ENCODE peak calls at places on chromosomes 16 and 17, in ten cellular contexts. J is AG10803, Z is neural progenitor cell, L is fibroblast of villous mesenchyme, E is A549, D is mammary epithelial cell, C is brain microvascular endothelial cell, H is lower lobe of right lung, V is HFF-Myc, Q is ascending aorta. X is an unnamed sample.

GRCh38 chr16:70302745-70303144 is 3.8 kb downstream of the DDX19B start:
- DNase-seq in L (no peak), Z (no peak), V (no peak), Q (no peak), D (peak), J (no peak), E (no peak), H (no peak), C (no peak), X (no peak)

GRCh38 chr16:56192971-56193936 is 2.0 kb downstream of the GNAO1 start:
- DNase-seq in Q (no peak), Z (peak), E (no peak), D (no peak), H (no peak), J (no peak), V (no peak), L (no peak), C (no peak), X (no peak)

GRCh38 chr17:20965492-20965891 is 77.3 kb downstream of the USP22 start:
- DNase-seq in D (no peak), J (no peak), V (no peak), Q (no peak), L (no peak), H (no peak), E (no peak), C (no peak), Z (no peak), X (no peak)

GRCh38 chr17:43722269-43722619 is 36.3 kb downstream of the SOST start:
- DNase-seq in L (no peak), J (no peak), Q (no peak), E (no peak), D (no peak), V (no peak), C (no peak), Z (no peak), H (no peak), X (no peak)

GRCh38 chr17:3910420-3911270 is 5.6 kb downstream of the P2RX1 start:
- DNase-seq in C (no peak), V (no peak), D (no peak), Z (no peak), L (no peak), Q (no peak), J (no peak), H (no peak), E (no peak), X (no peak)

GRCh38 chr17:82548681-82549303 is 29.3 kb downstream of the FOXK2 start:
- DNase-seq in D (no peak), C (no peak), E (no peak), H (peak), J (no peak), L (peak), Q (no peak), Z (no peak), V (no peak), X (peak)

GRCh38 chr16:84593825-84594724 is 23.8 kb downstream of the COTL1 start:
- DNase-seq in H (peak), E (no peak), C (no peak), J (no peak), V (no peak), D (no peak), Q (no peak), Z (no peak), L (peak), X (no peak)

GRCh38 chr17:82092995-82093751 is 4.9 kb downstream of the FASN start:
- DNase-seq in J (no peak), D (no peak), Z (no peak), Q (no peak), H (no peak), V (no peak), E (no peak), L (no peak), C (no peak), X (peak)

GRCh38 chr17:21375162-21375560 is 996 bp upstream of the KCNJ12 start:
- DNase-seq in E (no peak), D (no peak), J (no peak), C (no peak), L (no peak), V (no peak), Q (no peak), Z (no peak), H (no peak), X (no peak)

GRCh38 chr16:30010817-30011504 is at the start of gene DOC2A:
- DNase-seq in Q (no peak), L (no peak), H (no peak), D (no peak), E (no peak), Z (peak), J (no peak), C (no peak), V (no peak), X (no peak)

GRCh38 chr16:4217246-4218131 is 24.4 kb downstream of the SRL start:
- DNase-seq in J (no peak), Z (peak), E (no peak), D (no peak), V (no peak), H (no peak), Q (no peak), L (peak), C (no peak), X (peak)

GRCh38 chr17:47270946-47271705 is 17.5 kb downstream of the ITGB3 start:
- DNase-seq in J (no peak), E (no peak), Z (no peak), D (no peak), H (no peak), V (no peak), L (no peak), Q (no peak), C (no peak), X (no peak)

GRCh38 chr16:68298907-68299515 is 11.7 kb downstream of the SLC7A6OS start:
- DNase-seq in C (peak), V (no peak), Z (peak), H (no peak), L (peak), Q (no peak), D (peak), E (no peak), J (peak), X (peak)

GRCh38 chr17:57676543-57676942 is 68.6 kb downstream of the CCDC182 start:
- DNase-seq in Z (no peak), V (no peak), L (no peak), D (no peak), J (no peak), C (no peak), Q (peak), H (no peak), E (no peak), X (no peak)

GRCh38 chr16:31880322-31880979 is 6.8 kb downstream of the ZNF267 start:
- DNase-seq in E (no peak), J (peak), D (peak), Z (no peak), C (peak), Q (no peak), H (no peak), V (peak), L (peak), X (no peak)

GRCh38 chr16:4273858-4274291 is 1.1 kb upstream of the TFAP4 start:
- DNase-seq in D (peak), E (peak), Q (peak), C (no peak), V (no peak), Z (peak), H (peak), J (peak), L (peak), X (peak)

GRCh38 chr17:3750926-3751325 is 27.2 kb downstream of the HASPIN start:
- DNase-seq in Z (no peak), D (no peak), E (no peak), J (no peak), C (no peak), L (no peak), Q (no peak), V (no peak), H (no peak), X (no peak)

GRCh38 chr17:63827801-63828221 is 348 bp upstream of the FTSJ3 start:
- DNase-seq in Z (no peak), E (no peak), V (no peak), C (no peak), L (peak), H (no peak), J (no peak), D (no peak), Q (no peak), X (no peak)

GRCh38 chr16:21684199-21684598 is 20.4 kb downstream of the OTOA start:
- DNase-seq in L (no peak), H (no peak), C (no peak), Z (peak), Q (no peak), V (no peak), E (no peak), J (no peak), D (no peak), X (no peak)

DNA sequence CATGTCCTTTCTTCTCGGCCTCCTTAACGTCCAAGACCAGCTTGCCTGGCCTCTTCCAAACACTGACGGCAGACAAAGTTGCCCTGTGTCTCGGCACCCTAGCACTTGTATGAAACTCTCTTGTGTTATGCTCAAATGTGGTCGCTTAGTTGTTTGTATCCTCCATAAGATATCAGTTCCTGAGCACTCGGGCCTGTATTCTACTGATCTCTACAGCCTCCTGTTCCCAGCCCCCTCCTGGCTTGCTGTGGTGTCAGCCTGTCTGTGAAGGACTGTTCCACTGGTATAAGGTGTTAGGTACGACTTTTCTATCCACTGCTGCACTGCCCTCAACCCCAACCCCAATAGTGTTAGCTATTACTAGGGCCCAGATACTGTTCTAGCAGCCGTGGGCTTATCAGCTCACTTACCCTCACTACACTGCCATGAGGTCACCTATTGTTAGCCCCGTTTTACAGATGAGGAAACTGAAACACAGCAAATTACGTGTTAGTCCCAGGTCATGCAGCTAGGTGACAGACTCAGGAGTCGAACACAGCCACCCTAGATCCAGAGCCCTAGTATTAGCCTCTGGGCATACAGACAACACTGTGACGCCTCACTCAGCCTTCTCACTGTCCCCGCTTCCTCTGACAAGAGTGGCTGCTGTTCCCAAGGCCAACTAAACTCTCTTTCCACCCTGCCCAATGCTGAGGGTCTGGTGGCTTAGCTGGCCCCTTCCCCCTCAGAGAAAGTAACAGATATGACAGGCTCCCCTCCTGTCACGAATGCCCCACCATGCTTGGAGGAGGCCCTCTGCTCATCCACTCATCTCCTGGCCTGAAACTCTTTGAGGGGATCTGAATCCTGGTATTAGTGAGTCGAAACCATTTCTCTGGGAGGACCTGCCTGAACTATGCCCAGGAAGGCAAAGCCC is 25.6 kb upstream of the ZNF652 start:
- DNase-seq in V (no peak), Z (no peak), J (no peak), C (no peak), E (no peak), D (no peak), L (no peak), H (no peak), Q (no peak), X (no peak)
- H3K4me3 ChIP-seq in V (no peak), Z (no peak), J (no peak), C (no peak), E (no peak), D (no peak), L (no peak), H (no peak), Q (no peak), X (no peak)

DNA sequence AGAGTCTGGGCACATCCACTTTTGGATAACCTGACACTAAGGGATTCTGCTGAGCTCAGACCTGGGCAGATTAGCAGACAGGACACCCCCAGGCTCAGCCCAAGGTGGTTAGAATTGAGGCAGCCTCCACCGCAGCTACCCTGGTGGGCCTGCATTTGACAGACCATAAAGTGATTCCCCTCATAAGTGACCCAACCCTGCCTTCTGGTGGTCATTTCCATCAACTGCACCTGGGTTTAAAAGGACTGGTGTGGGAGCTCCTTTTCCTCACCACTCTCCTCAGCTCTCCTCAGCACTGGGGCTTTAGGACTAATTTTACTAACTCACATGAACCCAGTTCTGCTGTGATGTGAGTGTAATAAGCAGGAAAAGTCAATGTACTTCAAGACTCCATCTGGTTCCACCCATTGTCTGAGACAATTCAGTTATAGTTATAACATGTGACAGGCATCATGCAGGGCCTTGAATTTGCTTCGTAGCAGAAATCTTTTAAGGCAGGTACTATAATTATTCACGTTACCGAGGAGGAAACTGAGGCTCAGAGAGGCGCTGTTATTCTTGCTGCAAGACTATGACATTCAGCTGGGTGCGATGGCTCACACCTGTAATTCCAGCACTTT is 42.5 kb downstream of the MYH3 start:
- DNase-seq in V (no peak), D (peak), C (peak), Z (peak), L (peak), J (peak), H (no peak), E (peak), Q (no peak), X (no peak)
- TF ChIP-seq CTCF in V (peak), D (peak), C (peak), Z (peak), L (peak), J (peak), H (peak), E (peak), Q (peak), X (peak)

GRCh38 chr16:1348926-1349325 is 2.8 kb downstream of the TSR3 start:
- DNase-seq in H (no peak), V (no peak), Z (no peak), J (no peak), C (no peak), L (no peak), E (no peak), Q (no peak), D (no peak), X (no peak)

GRCh38 chr16:1348441-1348840 is 3.2 kb downstream of the TSR3 start:
- DNase-seq in Z (no peak), C (no peak), V (no peak), J (no peak), L (no peak), H (no peak), E (no peak), D (no peak), Q (no peak), X (no peak)

GRCh38 chr16:1346422-1347285 is 5.0 kb downstream of the TSR3 start:
- DNase-seq in Q (no peak), J (no peak), V (no peak), D (no peak), L (no peak), H (no peak), C (no peak), E (no peak), Z (no peak), X (no peak)

GRCh38 chr16:1347286-1347855 is 4.3 kb downstream of the TSR3 start:
- DNase-seq in E (no peak), H (no peak), Z (no peak), C (no peak), J (no peak), Q (no peak), L (no peak), D (no peak), V (no peak), X (no peak)

GRCh38 chr16:1347962-1348361 is 3.7 kb downstream of the TSR3 start:
- DNase-seq in V (no peak), C (no peak), Q (no peak), J (no peak), Z (no peak), H (no peak), D (no peak), E (no peak), L (no peak), X (no peak)
- H3K4me3 ChIP-seq in V (no peak), C (no peak), Q (no peak), J (no peak), Z (no peak), H (no peak), D (no peak), E (no peak), L (no peak), X (no peak)

GRCh38 chr17:55996826-55997225 is 156.4 kb upstream of the ANKFN1 start:
- DNase-seq in V (no peak), D (no peak), E (no peak), Z (no peak), J (no peak), Q (no peak), C (no peak), H (no peak), L (no peak), X (no peak)
- TF ChIP-seq CTCF in V (no peak), D (peak), E (no peak), Z (peak), J (no peak), Q (no peak), C (no peak), H (no peak), L (no peak), X (no peak)

GRCh38 chr17:79948918-79949645 is 86.6 kb downstream of the TBC1D16 start:
- DNase-seq in Q (peak), J (no peak), V (no peak), D (no peak), L (no peak), Z (peak), E (no peak), C (no peak), H (peak), X (peak)

GRCh38 chr17:79950711-79951110 is 85.0 kb downstream of the TBC1D16 start:
- DNase-seq in C (no peak), D (no peak), J (no peak), H (peak), Z (peak), E (no peak), V (no peak), Q (peak), L (no peak), X (no peak)

GRCh38 chr17:79948406-79948917 is 87.2 kb downstream of the TBC1D16 start:
- DNase-seq in V (no peak), L (no peak), Q (peak), Z (no peak), J (no peak), C (no peak), H (peak), E (no peak), D (no peak), X (peak)

GRCh38 chr17:79950306-79950705 is 85.4 kb downstream of the TBC1D16 start:
- DNase-seq in H (peak), L (no peak), E (no peak), C (no peak), D (no peak), Z (peak), J (no peak), Q (peak), V (no peak), X (peak)

DNA sequence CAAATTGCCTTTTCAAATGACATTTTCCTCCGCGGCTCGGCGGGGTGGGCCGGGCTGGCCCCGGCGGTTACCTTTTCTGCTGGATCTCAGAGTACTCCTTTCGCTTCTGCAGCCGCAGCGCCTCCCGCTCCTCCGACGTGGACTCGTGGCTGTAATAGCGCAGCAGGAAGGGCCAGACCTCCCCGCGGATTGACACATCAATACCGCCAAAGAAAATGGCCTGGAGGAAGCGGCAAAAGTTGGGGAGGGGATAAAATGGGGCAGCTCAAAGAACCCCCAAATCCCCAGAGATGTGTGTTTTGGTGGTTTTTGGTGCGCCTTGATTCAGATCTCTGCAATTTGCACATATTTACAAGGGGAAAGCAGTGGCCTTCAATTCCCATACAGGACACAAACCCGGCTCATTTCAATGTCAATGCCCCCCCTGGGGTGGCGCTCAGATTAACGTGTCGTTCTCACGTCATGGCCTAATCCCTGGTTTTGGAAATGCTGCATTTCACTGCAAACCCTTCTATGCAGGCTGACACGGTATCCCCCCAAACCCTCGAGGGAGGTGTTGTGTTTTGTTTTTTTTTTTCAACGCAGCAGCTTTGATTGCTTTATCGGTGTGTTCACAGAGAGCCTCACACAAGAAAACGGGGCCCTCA is 85.9 kb downstream of the TBC1D16 start:
- DNase-seq in Z (peak), V (no peak), L (no peak), E (no peak), Q (peak), J (no peak), C (no peak), H (no peak), D (no peak), X (peak)
- H3K4me3 ChIP-seq in Z (peak), V (no peak), L (no peak), E (no peak), Q (no peak), J (no peak), C (no peak), H (no peak), D (no peak), X (no peak)

GRCh38 chr16:67013238-67013822 is 15.6 kb upstream of the CBFB start:
- DNase-seq in D (no peak), J (no peak), H (no peak), Q (peak), V (no peak), E (no peak), Z (no peak), L (no peak), C (no peak), X (no peak)

GRCh38 chr16:67015317-67015731 is 13.6 kb upstream of the CBFB start:
- DNase-seq in J (no peak), Z (no peak), C (no peak), D (no peak), V (no peak), H (peak), L (no peak), Q (no peak), E (no peak), X (no peak)

GRCh38 chr16:67014641-67015315 is 14.2 kb upstream of the CBFB start:
- DNase-seq in J (no peak), V (no peak), E (no peak), C (no peak), H (no peak), D (no peak), Q (no peak), L (no peak), Z (no peak), X (no peak)

GRCh38 chr16:67016143-67016542 is 12.8 kb upstream of the CBFB start:
- DNase-seq in J (no peak), C (no peak), Q (no peak), D (no peak), L (no peak), E (no peak), Z (no peak), H (no peak), V (no peak), X (no peak)

GRCh38 chr16:67013823-67014640 is 14.9 kb upstream of the CBFB start:
- DNase-seq in V (no peak), D (no peak), Q (peak), C (peak), L (peak), E (peak), Z (peak), J (peak), H (peak), X (peak)
- TF ChIP-seq CTCF in V (no peak), D (peak), Q (peak), C (peak), L (peak), E (no peak), Z (peak), J (no peak), H (peak), X (peak)

X was measured in left ventricle myocardium inferior.